ENCODE peak calls at places on chromosomes 11 and 22, in eight cellular contexts. Y, O, P, F, E, R, G and D are unnamed samples. For H3K4me1, the result is how much of the 10 kb centered on the place peaks cover.

GRCh38 chr22:29647954-29648737 is 44.7 kb downstream of the NF2 start:
- DNase-seq in Y (no peak), O (no peak), P (no peak), F (no peak), E (no peak), R (no peak), G (no peak), D (no peak)

GRCh38 chr11:60563553-60564235 is 48.5 kb downstream of the MS4A13 start:
- DNase-seq in Y (no peak), O (no peak), P (no peak), F (no peak), E (no peak), R (no peak), G (no peak), D (no peak)

GRCh38 chr11:1992111-1992510 is 5.5 kb downstream of the H19 start:
- DNase-seq in Y (peak), O (no peak), P (no peak), F (peak), E (no peak), R (no peak), G (no peak), D (no peak)

GRCh38 chr22:25030636-25031035 is 78.1 kb downstream of the KIAA1671 start:
- DNase-seq in Y (no peak), O (no peak), P (no peak), F (no peak), E (no peak), R (no peak), G (no peak), D (no peak)

GRCh38 chr11:44285756-44286155 is 24.2 kb downstream of the ALX4 start:
- DNase-seq in Y (no peak), O (no peak), P (no peak), F (no peak), E (no peak), R (no peak), G (no peak), D (no peak)

GRCh38 chr11:17558025-17558780 is 11.1 kb downstream of the OTOG start:
- DNase-seq in Y (no peak), O (no peak), P (no peak), F (no peak), E (no peak), R (peak), G (no peak), D (no peak)

GRCh38 chr22:22784249-22785039 is 103.2 kb upstream of the IGLL5 start:
- DNase-seq in Y (no peak), O (no peak), P (no peak), F (no peak), E (no peak), R (no peak), G (no peak), D (no peak)

GRCh38 chr11:84981296-84981695 is 645.8 kb downstream of the DLG2 start:
- DNase-seq in Y (no peak), O (peak), P (no peak), F (no peak), E (no peak), R (no peak), G (no peak), D (no peak)

GRCh38 chr11:75100314-75100713 is 3.6 kb upstream of the OR2AT4 start:
- DNase-seq in Y (no peak), O (no peak), P (no peak), F (no peak), E (no peak), R (no peak), G (no peak), D (no peak)

GRCh38 chr22:44665115-44665514 is 36.9 kb upstream of the PRR5 start:
- DNase-seq in Y (no peak), O (no peak), P (peak), F (peak), E (no peak), R (no peak), G (no peak), D (peak)

GRCh38 chr11:85137597-85137996 is 489.5 kb downstream of the DLG2 start:
- DNase-seq in Y (no peak), O (no peak), P (no peak), F (no peak), E (no peak), R (no peak), G (no peak), D (no peak)

GRCh38 chr11:47912843-47913437 is 64.8 kb upstream of the NUP160 start:
- DNase-seq in Y (no peak), O (no peak), P (no peak), F (no peak), E (no peak), R (no peak), G (peak), D (no peak)

GRCh38 chr11:7490054-7490453 is 4.7 kb downstream of the OLFML1 start:
- DNase-seq in Y (no peak), O (peak), P (no peak), F (no peak), E (no peak), R (no peak), G (no peak), D (no peak)

GRCh38 chr11:100966366-100966765 is 163.2 kb downstream of the PGR start:
- DNase-seq in Y (no peak), O (no peak), P (no peak), F (no peak), E (no peak), R (no peak), G (no peak), D (no peak)

GRCh38 chr11:12142179-12142578 is 31.8 kb downstream of the MICAL2 start:
- DNase-seq in Y (no peak), O (no peak), P (no peak), F (no peak), E (no peak), R (no peak), G (no peak), D (no peak)
- H3K4me1 ChIP-seq in Y (under half), O (under half), P (under half), F (under half), E (under half), R (under half), G (under half), D (half or more)

GRCh38 chr11:6124245-6124644 is 16.8 kb downstream of the OR56B4 start:
- DNase-seq in Y (no peak), O (no peak), P (no peak), F (no peak), E (no peak), R (no peak), G (no peak), D (no peak)
- H3K27ac ChIP-seq in Y (no peak), O (no peak), P (no peak), F (no peak), E (no peak), R (no peak), G (no peak), D (no peak)

GRCh38 chr22:50016988-50017700 is 4.6 kb upstream of the IL17REL start:
- DNase-seq in Y (peak), O (no peak), P (peak), F (peak), E (no peak), R (peak), G (no peak), D (peak)

GRCh38 chr22:50016308-50016987 is 3.9 kb upstream of the IL17REL start:
- DNase-seq in Y (peak), O (no peak), P (peak), F (peak), E (no peak), R (no peak), G (no peak), D (peak)

GRCh38 chr22:50014655-50015401 is 2.3 kb upstream of the IL17REL start:
- DNase-seq in Y (peak), O (no peak), P (peak), F (peak), E (no peak), R (no peak), G (no peak), D (peak)

GRCh38 chr22:50014053-50014501 is 1.5 kb upstream of the IL17REL start:
- DNase-seq in Y (no peak), O (no peak), P (no peak), F (peak), E (no peak), R (no peak), G (no peak), D (peak)

DNA sequence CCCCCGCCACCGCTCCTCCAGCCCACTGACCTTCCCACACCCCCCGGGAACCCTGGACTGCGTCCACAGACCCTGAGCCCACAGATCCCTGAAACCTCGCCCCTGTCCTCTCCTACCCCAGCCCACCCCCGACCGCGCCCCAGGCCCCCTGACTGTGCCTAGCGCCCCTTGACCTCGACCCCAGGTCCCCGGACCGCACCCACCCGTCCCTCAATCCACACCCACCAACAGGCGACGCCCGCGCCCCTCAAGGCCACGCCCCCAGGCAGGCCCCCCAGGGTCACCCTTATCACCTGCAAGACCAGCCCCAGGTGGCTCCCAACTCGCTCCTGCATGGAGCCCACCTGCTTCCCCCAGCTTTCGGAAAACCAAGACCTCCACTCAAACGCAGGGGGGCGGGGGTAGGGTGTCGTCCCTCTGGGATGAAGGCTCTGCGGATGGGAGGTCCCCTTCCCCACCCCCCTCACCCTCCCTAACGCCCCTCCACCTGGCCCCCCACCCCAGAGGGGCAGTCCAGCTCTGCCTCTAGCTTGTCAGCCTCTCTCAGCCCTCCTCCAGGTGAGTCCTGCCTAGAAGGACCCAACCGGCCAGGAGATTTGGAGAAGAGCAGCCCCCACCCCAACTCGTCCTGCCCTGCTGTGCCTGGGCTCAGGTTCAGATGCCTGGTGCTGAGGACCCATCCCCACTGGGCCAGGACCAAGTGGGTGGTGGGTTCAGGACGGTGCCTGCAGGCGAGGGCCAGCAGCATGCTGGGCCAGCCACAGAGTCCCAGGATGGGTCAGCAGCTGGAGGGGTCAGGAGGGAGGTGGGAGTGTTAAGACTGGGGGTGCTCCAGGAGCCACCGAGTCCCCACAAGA is 3.1 kb upstream of the IL17REL start:
- DNase-seq in Y (peak), O (no peak), P (peak), F (no peak), E (no peak), R (no peak), G (no peak), D (peak)
- H3K4me1 ChIP-seq in Y (half or more), O (under half), P (under half), F (under half), E (under half), R (under half), G (under half), D (under half)

GRCh38 chr11:117949062-117949461 is 19.9 kb upstream of the TMPRSS13 start:
- DNase-seq in Y (no peak), O (no peak), P (no peak), F (no peak), E (no peak), R (no peak), G (no peak), D (no peak)

GRCh38 chr11:117950999-117951961 is 22.1 kb upstream of the TMPRSS13 start:
- DNase-seq in Y (peak), O (no peak), P (no peak), F (no peak), E (no peak), R (peak), G (no peak), D (no peak)

GRCh38 chr11:117946842-117947526 is 17.8 kb upstream of the TMPRSS13 start:
- DNase-seq in Y (peak), O (peak), P (peak), F (peak), E (no peak), R (peak), G (peak), D (peak)

GRCh38 chr11:117953029-117953671 is 23.9 kb upstream of the TMPRSS13 start:
- DNase-seq in Y (peak), O (no peak), P (no peak), F (no peak), E (no peak), R (no peak), G (no peak), D (no peak)

GRCh38 chr11:117950320-117950719 is 21.1 kb upstream of the TMPRSS13 start:
- DNase-seq in Y (no peak), O (no peak), P (no peak), F (no peak), E (no peak), R (peak), G (no peak), D (no peak)
- H3K27ac ChIP-seq in Y (peak), O (no peak), P (no peak), F (no peak), E (peak), R (peak), G (no peak), D (no peak)